ENCODE peak calls at places on chromosomes 12 and 14, in four cellular contexts. P is fibroblast of pulmonary artery, U is GM13977, Z is cardiac fibroblast. B is an unnamed sample.

GRCh38 chr14:75823334-75823733 is 158.5 kb downstream of the TGFB3 start:
- DNase-seq in P (peak), U (no peak), Z (no peak), B (no peak)

GRCh38 chr14:99838555-99839193 is 45.5 kb downstream of the EML1 start:
- DNase-seq in P (peak), U (no peak), Z (peak), B (peak)

GRCh38 chr12:124567035-124567672 is at the start of gene NCOR2:
- DNase-seq in P (no peak), U (peak), Z (no peak), B (peak)

GRCh38 chr12:113449839-113450238 is 21.8 kb downstream of the LHX5 start:
- DNase-seq in P (no peak), U (no peak), Z (no peak), B (no peak)

GRCh38 chr14:91114079-91115065 is 499 bp downstream of the DGLUCY start:
- DNase-seq in P (peak), U (peak), Z (peak), B (peak)

GRCh38 chr12:131817241-131817640 is 11.0 kb upstream of the MMP17 start:
- DNase-seq in P (no peak), U (no peak), Z (no peak), B (no peak)

GRCh38 chr14:75016815-75017214 is 14.1 kb downstream of the EIF2B2 start:
- DNase-seq in P (no peak), U (no peak), Z (no peak), B (no peak)

GRCh38 chr14:29217813-29218450 is 451.3 kb downstream of the FOXG1 start:
- DNase-seq in P (no peak), U (no peak), Z (peak), B (no peak)

GRCh38 chr14:40123816-40124215 is 691.6 kb upstream of the FBXO33 start:
- DNase-seq in P (no peak), U (no peak), Z (no peak), B (no peak)

GRCh38 chr12:121811434-121812319 is 7.9 kb downstream of the SETD1B start:
- DNase-seq in P (peak), U (peak), Z (peak), B (peak)

GRCh38 chr12:22100952-22101748 is 55.1 kb downstream of the CMAS start:
- DNase-seq in P (peak), U (peak), Z (peak), B (peak)

GRCh38 chr14:24215495-24216344 is at the start of gene MDP1:
- DNase-seq in P (peak), U (peak), Z (peak), B (peak)

GRCh38 chr14:90569606-90570462 is 173.0 kb downstream of the CALM1 start:
- DNase-seq in P (no peak), U (no peak), Z (no peak), B (no peak)

GRCh38 chr12:110640275-110641025 is 26.5 kb downstream of the TCTN1 start:
- DNase-seq in P (no peak), U (no peak), Z (no peak), B (no peak)

GRCh38 chr14:68379510-68380303 is 413.2 kb downstream of the ZFP36L1 start:
- DNase-seq in P (no peak), U (no peak), Z (no peak), B (no peak)

GRCh38 chr12:42887657-42888056 is 298.1 kb upstream of the PRICKLE1 start:
- DNase-seq in P (no peak), U (no peak), Z (no peak), B (no peak)

GRCh38 chr12:67720383-67720856 is 71.9 kb downstream of the DYRK2 start:
- DNase-seq in P (peak), U (no peak), Z (peak), B (peak)

GRCh38 chr12:113939867-113940266 is 26.3 kb downstream of the RBM19 start:
- DNase-seq in P (no peak), U (no peak), Z (no peak), B (no peak)

GRCh38 chr14:70887207-70888150 is 19.8 kb upstream of the PCNX1 start:
- DNase-seq in P (peak), U (no peak), Z (peak), B (peak)

GRCh38 chr14:79587875-79588274 is 623.4 kb downstream of the DIO2 start:
- DNase-seq in P (no peak), U (no peak), Z (no peak), B (no peak)

GRCh38 chr14:53748691-53749090 is 207.9 kb downstream of the BMP4 start:
- DNase-seq in P (no peak), U (no peak), Z (no peak), B (no peak)

GRCh38 chr14:98999345-98999744 is 272.7 kb downstream of the BCL11B start:
- DNase-seq in P (no peak), U (no peak), Z (no peak), B (no peak)

GRCh38 chr14:96103560-96104460 is 64.6 kb downstream of the C14orf132 start:
- DNase-seq in P (no peak), U (no peak), Z (no peak), B (no peak)

GRCh38 chr12:44771485-44771884 is 104.6 kb downstream of the NELL2 start:
- DNase-seq in P (no peak), U (no peak), Z (no peak), B (no peak)

GRCh38 chr14:83300454-83301064 is 1766.9 kb upstream of the SEL1L start:
- DNase-seq in P (peak), U (peak), Z (peak), B (peak)

GRCh38 chr14:92866181-92866752 is 56.7 kb upstream of the CHGA start:
- DNase-seq in P (no peak), U (no peak), Z (peak), B (no peak)

GRCh38 chr14:92865674-92866073 is 57.3 kb upstream of the CHGA start:
- DNase-seq in P (no peak), U (no peak), Z (no peak), B (no peak)

GRCh38 chr14:92860097-92860496 is 62.9 kb upstream of the CHGA start:
- DNase-seq in P (no peak), U (no peak), Z (no peak), B (no peak)

GRCh38 chr14:92861856-92862807 is 60.8 kb upstream of the CHGA start:
- DNase-seq in P (no peak), U (no peak), Z (no peak), B (no peak)

GRCh38 chr14:92863281-92863680 is 59.7 kb upstream of the CHGA start:
- DNase-seq in P (no peak), U (no peak), Z (no peak), B (no peak)
- TF ChIP-seq CTCF in P (no peak), U (no peak), Z (no peak), B (no peak)

DNA sequence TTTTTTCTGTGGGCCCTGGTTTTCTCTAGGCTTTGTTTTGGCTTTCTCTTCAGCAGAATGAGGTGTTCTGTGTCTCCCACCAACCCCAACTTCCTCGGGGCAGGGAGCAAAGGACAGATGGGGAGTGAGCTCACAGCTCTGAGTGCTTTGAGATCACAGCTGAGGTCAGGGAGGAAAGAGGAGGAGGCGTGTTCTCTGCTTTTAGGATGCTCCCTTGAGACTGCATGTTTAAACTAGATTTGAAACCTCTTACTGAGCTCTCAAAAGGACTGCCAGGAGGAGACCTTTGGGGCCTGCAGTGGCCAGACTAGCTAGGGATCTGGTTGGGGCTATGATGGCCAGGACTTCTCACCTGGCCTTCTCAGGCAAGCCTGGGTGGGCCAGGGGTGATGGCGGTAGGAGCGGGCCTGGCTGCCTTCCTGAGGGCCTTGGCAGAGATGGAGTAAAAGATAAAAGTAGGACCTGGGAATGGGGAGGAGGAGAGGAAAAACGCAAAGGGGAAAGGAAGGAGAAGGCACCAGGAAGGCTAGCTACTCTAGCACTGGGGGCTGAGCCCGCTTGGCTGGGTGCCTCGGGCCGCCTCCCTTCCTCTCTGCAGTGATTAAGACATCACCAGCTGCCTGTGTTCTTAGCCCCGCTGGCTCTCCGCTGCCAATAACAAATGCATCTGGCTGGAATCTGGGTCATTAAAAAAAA is 141.1 kb downstream of the TSPAN9 start:
- DNase-seq in P (peak), U (peak), Z (peak), B (peak)
- TF ChIP-seq CTCF in P (no peak), U (no peak), Z (peak), B (peak)

GRCh38 chr14:35533357-35534129 is 421 bp upstream of the INSM2 start:
- DNase-seq in P (peak), U (peak), Z (peak), B (peak)
- TF ChIP-seq CTCF in P (no peak), U (peak), Z (no peak), B (no peak)

DNA sequence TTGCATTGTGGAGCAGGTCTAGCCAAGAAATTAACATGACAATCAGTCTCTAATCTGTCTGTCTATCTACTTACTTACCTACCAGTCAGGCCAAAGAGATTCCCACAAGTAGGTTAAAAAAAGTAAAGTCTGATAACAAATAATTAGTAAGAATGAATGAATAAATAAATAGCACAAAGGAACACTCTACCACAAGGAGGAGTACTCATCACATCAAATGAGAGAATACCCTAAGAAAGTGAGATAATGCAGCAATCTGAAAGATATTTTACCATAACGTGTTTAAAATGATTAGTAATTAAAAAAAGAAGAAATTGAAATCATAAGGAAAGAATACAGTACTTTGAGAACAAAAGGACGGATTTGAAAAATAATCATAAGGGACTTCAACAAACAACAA is 187.2 kb downstream of the SYNE2 start:
- DNase-seq in P (peak), U (no peak), Z (peak), B (no peak)
- TF ChIP-seq CTCF in P (peak), U (no peak), Z (peak), B (peak)

GRCh38 chr12:16189849-16190248 is 87.6 kb downstream of the SLC15A5 start:
- DNase-seq in P (peak), U (no peak), Z (peak), B (peak)
- TF ChIP-seq CTCF in P (peak), U (peak), Z (peak), B (peak)

DNA sequence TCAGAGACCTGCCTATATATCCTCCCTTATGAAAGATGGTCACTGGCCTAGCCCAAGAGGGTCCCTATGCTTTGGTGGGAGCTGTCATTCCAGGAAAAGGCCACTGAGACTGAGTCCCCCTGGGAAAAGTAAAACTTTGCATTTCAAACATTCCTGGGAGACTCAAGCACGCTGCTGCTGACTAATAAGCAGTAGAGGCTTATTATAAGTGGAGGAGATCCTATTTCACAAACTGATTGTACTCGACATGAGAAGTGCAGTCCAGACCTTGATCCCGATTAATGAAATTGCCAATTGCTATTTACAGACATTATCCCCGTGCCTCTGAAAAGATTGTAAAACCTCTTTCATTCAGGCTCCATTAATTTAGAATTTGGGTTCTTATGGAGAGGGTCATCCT is 96.6 kb downstream of the EMP1 start:
- DNase-seq in P (no peak), U (no peak), Z (peak), B (peak)
- TF ChIP-seq CTCF in P (no peak), U (no peak), Z (no peak), B (no peak)

DNA sequence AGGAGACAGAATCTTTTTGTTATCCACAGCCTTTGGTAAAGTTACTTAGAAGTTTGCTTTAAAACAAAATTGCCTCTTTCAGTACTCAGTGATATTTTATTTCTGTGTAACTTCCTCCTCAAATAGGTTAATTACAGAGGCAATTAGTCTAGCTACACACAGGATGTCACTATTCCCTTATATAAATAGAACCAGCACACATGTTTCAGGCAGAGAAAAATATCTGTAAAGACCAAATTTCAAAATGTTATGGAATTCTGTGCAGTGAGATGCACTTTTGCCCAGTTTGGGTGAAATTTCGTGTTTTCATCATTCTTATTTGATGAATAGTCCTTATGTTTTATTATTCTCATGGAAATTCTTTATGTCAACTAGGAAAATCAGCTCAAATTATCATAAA is 410.6 kb upstream of the SOX5 start:
- DNase-seq in P (no peak), U (no peak), Z (peak), B (peak)
- TF ChIP-seq CTCF in P (no peak), U (no peak), Z (no peak), B (peak)

GRCh38 chr14:102984336-102985102 is 62.1 kb downstream of the AMN start:
- DNase-seq in P (no peak), U (no peak), Z (no peak), B (no peak)

GRCh38 chr14:102980409-102980810 is 57.9 kb downstream of the AMN start:
- DNase-seq in P (peak), U (no peak), Z (peak), B (no peak)

GRCh38 chr14:102985665-102986064 is 63.2 kb downstream of the AMN start:
- DNase-seq in P (no peak), U (peak), Z (no peak), B (no peak)

GRCh38 chr14:102983496-102983895 is 61.0 kb downstream of the AMN start:
- DNase-seq in P (no peak), U (no peak), Z (no peak), B (no peak)

GRCh38 chr14:102982852-102983470 is 60.5 kb downstream of the AMN start:
- DNase-seq in P (no peak), U (no peak), Z (no peak), B (no peak)
- TF ChIP-seq CTCF in P (no peak), U (no peak), Z (no peak), B (peak)

GRCh38 chr12:46933947-46934346 is 108.2 kb upstream of the SLC38A4 start:
- DNase-seq in P (peak), U (peak), Z (peak), B (peak)
- TF ChIP-seq CTCF in P (peak), U (peak), Z (peak), B (peak)

B was measured in A673.